ENCODE peak calls at places on chromosome 20, in four cellular contexts. B is OCI-LY7; T is CD8-positive, alpha-beta T cell; V is HTR-8/SVneo. K is an unnamed sample.
A peak's percentile ranks its signal among the peaks of the same experiment; 100 is the strongest.

GRCh38 chr20:62795023-62795761 is 1.1 kb upstream of the MRGBP start:
- DNase-seq in T (peak; percentile 63), B (peak; percentile 67), V (peak; percentile 79), K (peak; percentile 60)

GRCh38 chr20:35463455-35464300 is 8.3 kb downstream of the CEP250 start:
- DNase-seq in T (peak; percentile 46), B (peak; percentile 80), V (peak; percentile 74), K (peak; percentile 38)

GRCh38 chr20:22341508-22341907 is 242.9 kb downstream of the FOXA2 start:
- DNase-seq in B (no peak), T (no peak), V (no peak), K (no peak)

GRCh38 chr20:31704225-31705119 is 18.2 kb downstream of the BCL2L1 start:
- DNase-seq in T (no peak), B (no peak), V (peak; percentile 69), K (no peak)

GRCh38 chr20:35952480-35953410 is 1.6 kb downstream of the SCAND1 start:
- DNase-seq in V (no peak), B (peak; percentile 37), T (no peak), K (no peak)

GRCh38 chr20:62980970-62981369 is 25.8 kb downstream of the BHLHE23 start:
- DNase-seq in B (peak; percentile 45), V (no peak), T (peak; percentile 17), K (peak; percentile 44)

GRCh38 chr20:62761058-62761758 is 35.1 kb upstream of the MRGBP start:
- DNase-seq in V (no peak), T (no peak), B (no peak), K (no peak)

GRCh38 chr20:10504893-10505292 is 69.8 kb downstream of the SLX4IP start:
- DNase-seq in V (no peak), T (no peak), B (no peak), K (no peak)

GRCh38 chr20:3339076-3339475 is 68.4 kb downstream of the DNAAF9 start:
- DNase-seq in T (no peak), B (no peak), V (no peak), K (no peak)

GRCh38 chr20:4036351-4036750 is 21.0 kb upstream of the RNF24 start:
- DNase-seq in B (no peak), V (no peak), T (no peak), K (no peak)

GRCh38 chr20:63087872-63088680 is 81.3 kb upstream of the BHLHE23 start:
- DNase-seq in V (no peak), T (no peak), B (no peak), K (no peak)

GRCh38 chr20:44720994-44721784 is 6.0 kb downstream of the CCN5 start:
- DNase-seq in V (no peak), B (no peak), T (no peak), K (no peak)

GRCh38 chr20:4829494-4830211 is 107.9 kb downstream of the PRND start:
- DNase-seq in T (no peak), B (no peak), V (no peak), K (no peak)

GRCh38 chr20:63355781-63356295 is 5.3 kb downstream of the CHRNA4 start:
- DNase-seq in V (no peak), B (no peak), T (no peak), K (no peak)

GRCh38 chr20:3406481-3407425 is 716 bp downstream of the DNAAF9 start:
- DNase-seq in T (no peak), B (no peak), V (peak; percentile 42), K (no peak)

GRCh38 chr20:64106981-64107735 is at the start of gene NPBWR2:
- DNase-seq in V (no peak), B (peak; percentile 44), T (no peak), K (no peak)

GRCh38 chr20:14919473-14920157 is 582.2 kb upstream of the FLRT3 start:
- DNase-seq in V (no peak), B (no peak), T (no peak), K (no peak)

GRCh38 chr20:13494019-13494418 is 144.7 kb downstream of the TASP1 start:
- DNase-seq in B (no peak), T (no peak), V (no peak), K (no peak)

GRCh38 chr20:53901064-53901463 is 169.3 kb downstream of the BCAS1 start:
- DNase-seq in V (peak; percentile 70), B (no peak), T (no peak), K (no peak)

GRCh38 chr20:62925420-62926228 is 681 bp downstream of the DIDO1 start:
- DNase-seq in B (peak; percentile 71), T (peak; percentile 30), V (no peak), K (peak; percentile 31)

GRCh38 chr20:15555913-15556312 is 1017.3 kb downstream of the KIF16B start:
- DNase-seq in B (no peak), T (no peak), V (no peak), K (no peak)

GRCh38 chr20:37989601-37990001 is 43.7 kb downstream of the TTI1 start:
- DNase-seq in B (no peak), T (no peak), V (no peak), K (no peak)

GRCh38 chr20:61608275-61609085 is 356.4 kb downstream of the CDH4 start:
- DNase-seq in T (no peak), B (peak; percentile 8), V (peak; percentile 72), K (no peak)

GRCh38 chr20:22511943-22512910 is 72.1 kb downstream of the FOXA2 start:
- DNase-seq in B (no peak), V (no peak), T (no peak), K (no peak)

GRCh38 chr20:3766832-3767433 is 620 bp downstream of the ADISSP start:
- DNase-seq in T (no peak), V (no peak), B (peak; percentile 26), K (no peak)

GRCh38 chr20:48773837-48774418 is 53.9 kb downstream of the PREX1 start:
- DNase-seq in B (no peak), V (no peak), T (no peak), K (no peak)

GRCh38 chr20:46222521-46223007 is 85.7 kb downstream of the CDH22 start:
- DNase-seq in V (no peak), B (no peak), T (no peak), K (no peak)

GRCh38 chr20:11676618-11677289 is 240.9 kb upstream of the BTBD3 start:
- DNase-seq in B (peak; percentile 8), V (peak; percentile 67), T (no peak), K (no peak)

GRCh38 chr20:53352727-53353440 is 240.8 kb downstream of the ZNF217 start:
- DNase-seq in T (no peak), V (no peak), B (no peak), K (no peak)

GRCh38 chr20:36462440-36463211 is 78.7 kb upstream of the MYL9 start:
- DNase-seq in T (no peak), B (peak; percentile 49), V (no peak), K (no peak)

GRCh38 chr20:63774348-63774735 is 34.8 kb downstream of the SLC2A4RG start:
- DNase-seq in V (no peak), T (no peak), B (no peak), K (no peak)

GRCh38 chr20:48999890-49000870 is 45.9 kb upstream of the CSE1L start:
- DNase-seq in B (no peak), T (no peak), V (no peak), K (no peak)

K was measured in CD4-positive, alpha-beta T cell.